ENCODE peak calls at places on chromosomes 1 and 21, in eight cellular contexts. L is skeletal muscle cell; Z is stimulated activated CD8-positive, alpha-beta memory T cell treated with anti-CD3 and anti-CD28 coated beads, Interleukin-4, amount 100 ng/mL, for 4 hours; X is NCI-H1105; V is nucleus accumbens; D is A172; P is GM06990; S is omental fat pad. U is an unnamed sample.

GRCh38 chr1:89356658-89357400 is 7.0 kb upstream of the GBP6 start:
- DNase-seq in X (no peak), L (peak), Z (no peak), S (no peak), D (peak), V (no peak), P (no peak), U (no peak)

GRCh38 chr1:54624466-54625464 is 1.4 kb upstream of the FAM151A start:
- DNase-seq in S (no peak), V (no peak), Z (no peak), P (no peak), X (no peak), D (no peak), L (no peak), U (no peak)

GRCh38 chr1:32031578-32032286 is 18.1 kb downstream of the KHDRBS1 start:
- DNase-seq in Z (no peak), X (no peak), D (peak), P (no peak), V (no peak), L (peak), S (no peak), U (no peak)

GRCh38 chr1:31583995-31584868 is 7.9 kb downstream of the TINAGL1 start:
- DNase-seq in D (no peak), V (no peak), L (no peak), P (no peak), Z (no peak), X (no peak), S (no peak), U (no peak)

GRCh38 chr21:15293251-15293650 is 228.5 kb upstream of the NRIP1 start:
- DNase-seq in D (peak), X (no peak), V (no peak), S (no peak), L (peak), P (no peak), Z (no peak), U (no peak)

GRCh38 chr1:211305044-211305443 is 21.6 kb upstream of the TRAF5 start:
- DNase-seq in L (no peak), Z (no peak), D (no peak), P (peak), V (no peak), S (no peak), X (no peak), U (no peak)

GRCh38 chr1:53348491-53349368 is 20.9 kb upstream of the LRP8 start:
- DNase-seq in S (no peak), D (no peak), V (no peak), Z (no peak), L (no peak), P (no peak), X (no peak), U (peak)

GRCh38 chr1:213393860-213394259 is 342.8 kb downstream of the RPS6KC1 start:
- DNase-seq in L (no peak), S (no peak), Z (no peak), X (no peak), P (no peak), V (no peak), D (no peak), U (no peak)

GRCh38 chr1:209218986-209219385 is 364.5 kb upstream of the CAMK1G start:
- DNase-seq in P (no peak), S (no peak), Z (no peak), L (no peak), V (no peak), X (no peak), D (no peak), U (no peak)

GRCh38 chr1:7218210-7218832 is 433.1 kb downstream of the CAMTA1 start:
- DNase-seq in D (peak), S (no peak), Z (no peak), L (no peak), P (no peak), V (no peak), X (peak), U (no peak)

GRCh38 chr1:227399152-227399730 is 80.9 kb upstream of the CDC42BPA start:
- DNase-seq in V (no peak), S (no peak), D (no peak), X (no peak), Z (no peak), P (no peak), L (no peak), U (no peak)

GRCh38 chr1:207335695-207336363 is 14.4 kb downstream of the CD55 start:
- DNase-seq in V (no peak), P (peak), X (no peak), L (no peak), S (no peak), D (no peak), Z (no peak), U (no peak)

GRCh38 chr1:31764307-31765040 is at the start of gene ADGRB2:
- DNase-seq in S (no peak), V (peak), D (no peak), P (no peak), L (no peak), X (peak), Z (no peak), U (no peak)

GRCh38 chr1:235050911-235051360 is 77.7 kb downstream of the TOMM20 start:
- DNase-seq in L (no peak), V (no peak), S (no peak), D (no peak), P (peak), Z (no peak), X (no peak), U (no peak)

GRCh38 chr1:203781962-203782361 is 13.5 kb upstream of the ZBED6 start:
- DNase-seq in X (no peak), V (no peak), L (no peak), S (no peak), D (no peak), P (no peak), Z (no peak), U (no peak)

GRCh38 chr1:5990913-5991783 is 1.1 kb downstream of the NPHP4 start:
- DNase-seq in D (no peak), X (no peak), P (peak), S (no peak), V (no peak), Z (no peak), L (no peak), U (no peak)

GRCh38 chr1:24551290-24551859 is 4.5 kb upstream of the NCMAP start:
- DNase-seq in D (no peak), Z (no peak), X (no peak), V (no peak), L (no peak), S (no peak), P (no peak), U (no peak)

GRCh38 chr1:53061859-53062714 is at the start of gene PODN:
- DNase-seq in Z (no peak), P (no peak), X (no peak), L (no peak), V (no peak), D (no peak), S (no peak), U (peak)

GRCh38 chr1:206029484-206029883 is 5.8 kb upstream of the CTSE start:
- DNase-seq in L (peak), S (peak), P (no peak), V (no peak), Z (no peak), X (no peak), D (no peak), U (no peak)

GRCh38 chr1:14082331-14082730 is 382.3 kb downstream of the PRDM2 start:
- DNase-seq in Z (no peak), D (no peak), X (no peak), P (no peak), L (no peak), S (no peak), V (no peak), U (no peak)

GRCh38 chr1:158095737-158096335 is 84.9 kb upstream of the CD1D start:
- DNase-seq in Z (no peak), X (no peak), S (no peak), L (no peak), P (no peak), V (no peak), D (peak), U (no peak)

GRCh38 chr1:241895013-241895412 is 47.0 kb downstream of the EXO1 start:
- DNase-seq in V (no peak), X (no peak), S (no peak), D (no peak), L (no peak), P (no peak), Z (no peak), U (no peak)

GRCh38 chr21:15264084-15264483 is 199.3 kb upstream of the NRIP1 start:
- DNase-seq in S (no peak), V (no peak), X (peak), Z (no peak), L (no peak), P (no peak), D (no peak), U (no peak)

GRCh38 chr21:33975548-33976081 is 60.0 kb upstream of the ATP5PO start:
- DNase-seq in S (no peak), Z (peak), L (no peak), V (no peak), P (peak), D (peak), X (no peak), U (no peak)

GRCh38 chr1:50126962-50127715 is 18.4 kb downstream of the ELAVL4 start:
- DNase-seq in X (no peak), S (no peak), Z (no peak), V (no peak), D (no peak), P (no peak), L (no peak), U (no peak)

GRCh38 chr1:55326496-55326895 is 111.3 kb upstream of the USP24 start:
- DNase-seq in L (no peak), D (no peak), S (no peak), V (no peak), X (no peak), P (no peak), Z (no peak), U (no peak)

GRCh38 chr1:186063091-186063657 is 311.9 kb downstream of the TPR start:
- DNase-seq in D (no peak), S (no peak), P (no peak), X (no peak), V (no peak), Z (no peak), L (no peak), U (no peak)

GRCh38 chr1:18859560-18859959 is at the start of gene TAS1R2:
- DNase-seq in P (no peak), S (no peak), L (no peak), Z (no peak), D (no peak), X (no peak), V (no peak), U (no peak)

GRCh38 chr1:24027838-24028468 is 47.8 kb upstream of the SRSF10 start:
- DNase-seq in X (no peak), L (no peak), P (no peak), D (no peak), V (no peak), S (no peak), Z (no peak), U (no peak)

GRCh38 chr1:226646026-226646869 is 92.8 kb downstream of the ITPKB start:
- DNase-seq in Z (no peak), L (no peak), V (no peak), D (no peak), S (no peak), X (no peak), P (no peak), U (no peak)

GRCh38 chr1:187920976-187921375 is 1092.2 kb downstream of the PLA2G4A start:
- DNase-seq in X (no peak), L (no peak), D (no peak), S (no peak), V (no peak), Z (no peak), P (no peak), U (no peak)

GRCh38 chr1:201140235-201140940 is 13.4 kb upstream of the ASCL5 start:
- DNase-seq in S (no peak), P (no peak), X (no peak), D (no peak), L (no peak), V (no peak), Z (no peak), U (no peak)

GRCh38 chr21:34336245-34336644 is 27.6 kb upstream of the KCNE2 start:
- DNase-seq in L (no peak), X (no peak), Z (no peak), S (no peak), P (no peak), V (no peak), D (no peak), U (no peak)

GRCh38 chr1:181482521-181483083 is 715 bp upstream of the CACNA1E start:
- DNase-seq in Z (no peak), V (peak), L (no peak), P (peak), D (no peak), S (no peak), X (no peak), U (no peak)

GRCh38 chr1:155083865-155084721 is 5.5 kb downstream of the EFNA3 start:
- DNase-seq in D (peak), P (no peak), X (no peak), Z (no peak), V (peak), L (no peak), S (no peak), U (peak)

GRCh38 chr21:37551406-37552355 is 185.1 kb downstream of the DYRK1A start:
- DNase-seq in L (no peak), X (no peak), Z (no peak), S (no peak), P (no peak), D (peak), V (no peak), U (no peak)

GRCh38 chr1:37513795-37514349 is 694 bp downstream of the MEAF6 start:
- DNase-seq in V (peak), P (peak), L (no peak), D (no peak), Z (peak), X (peak), S (no peak), U (no peak)

U was measured in breast epithelium.